ENCODE peak calls at places on chromosomes 12 and 14, in four cellular contexts. P, B, O and U are unnamed samples.

GRCh38 chr12:18250313-18250916 is 10.9 kb upstream of the PIK3C2G start:
- DNase-seq in P (no peak), B (no peak), O (peak; percentile 59), U (no peak)

GRCh38 chr14:104294983-104295680 is 156.7 kb downstream of the KIF26A start:
- DNase-seq in P (no peak), B (no peak), O (no peak), U (no peak)

GRCh38 chr12:41092115-41092514 is 96.0 kb upstream of the PDZRN4 start:
- DNase-seq in P (no peak), B (no peak), O (no peak), U (no peak)

GRCh38 chr14:68084256-68084655 is 264.7 kb downstream of the RAD51B start:
- DNase-seq in P (no peak), B (no peak), O (no peak), U (no peak)

GRCh38 chr14:105496831-105497591 is 6.0 kb downstream of the TEDC1 start:
- DNase-seq in P (peak; percentile 9), B (no peak), O (no peak), U (no peak)

GRCh38 chr12:132282950-132283771 is 46.2 kb downstream of the GALNT9 start:
- DNase-seq in P (peak; percentile 12), B (no peak), O (no peak), U (no peak)

GRCh38 chr12:99267038-99267437 is 380.5 kb upstream of the GARIN6 start:
- DNase-seq in P (no peak), B (no peak), O (no peak), U (no peak)

GRCh38 chr14:23058654-23059504 is 1.6 kb upstream of the CDH24 start:
- DNase-seq in P (no peak), B (no peak), O (no peak), U (no peak)

GRCh38 chr12:18375131-18375530 is 113.8 kb downstream of the PIK3C2G start:
- DNase-seq in P (no peak), B (no peak), O (no peak), U (no peak)

GRCh38 chr14:68894123-68894522 is 85.0 kb downstream of the ACTN1 start:
- DNase-seq in P (peak; percentile 41), B (no peak), O (no peak), U (no peak)

GRCh38 chr12:79174656-79175055 is 310.1 kb downstream of the SYT1 start:
- DNase-seq in P (no peak), B (no peak), O (peak; percentile 5), U (no peak)

GRCh38 chr14:73731111-73731510 is 16.9 kb upstream of the PNMA1 start:
- DNase-seq in P (no peak), B (no peak), O (no peak), U (no peak)
- TF ChIP-seq CTCF in P (no peak), B (no peak), O (peak; percentile 30), U (no peak)

GRCh38 chr12:3557136-3557697 is 66.2 kb downstream of the PRMT8 start:
- DNase-seq in P (no peak), B (no peak), O (no peak), U (no peak)
- TF ChIP-seq CTCF in P (no peak), B (no peak), O (no peak), U (no peak)

DNA sequence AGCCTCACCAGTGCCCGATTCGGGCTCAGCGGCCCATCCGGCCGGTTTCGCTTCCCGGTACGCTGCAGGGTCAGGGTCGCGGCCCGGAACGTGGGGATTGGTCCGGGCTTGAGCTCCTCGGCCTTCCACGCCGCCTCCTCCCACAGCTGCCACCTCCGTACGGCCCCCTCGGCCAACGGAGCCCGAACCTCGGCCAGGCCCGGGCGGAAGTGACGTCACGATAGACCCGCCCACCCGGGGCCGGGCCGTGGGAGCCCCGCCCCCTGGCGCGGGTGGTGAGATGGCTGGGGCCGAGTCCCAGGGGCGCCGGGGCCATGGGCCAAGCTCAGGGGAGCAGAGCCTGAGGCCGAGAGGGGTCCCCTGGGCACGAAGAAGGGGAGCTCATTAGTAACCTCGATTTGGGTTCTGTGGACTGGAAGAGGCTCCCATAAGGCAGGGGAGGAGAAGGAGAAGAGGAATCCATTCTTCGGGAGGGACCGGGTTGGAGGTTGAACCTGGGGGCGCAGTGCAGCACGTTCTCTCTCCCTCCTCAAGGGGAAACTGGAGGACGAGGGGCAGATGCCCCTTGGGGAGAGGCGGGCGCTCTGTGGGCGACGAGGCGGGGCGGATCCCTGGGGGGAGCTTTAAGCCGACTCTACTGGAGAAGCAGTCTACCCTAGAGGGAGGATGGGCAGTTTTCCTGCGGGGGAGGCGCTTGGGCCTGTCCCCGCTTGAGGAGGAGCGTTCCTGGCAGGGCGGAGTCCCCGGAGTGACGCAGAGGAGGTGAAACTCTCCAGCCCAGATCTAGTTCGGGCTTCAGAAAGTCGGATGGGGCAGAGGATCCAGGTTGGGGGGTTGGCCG is at the start of gene MLF2:
- DNase-seq in P (peak; percentile 98), B (peak; percentile 98), O (peak; percentile 96), U (peak; percentile 87)
- TF ChIP-seq CTCF in P (no peak), B (peak; percentile 76), O (peak; percentile 33), U (no peak)

DNA sequence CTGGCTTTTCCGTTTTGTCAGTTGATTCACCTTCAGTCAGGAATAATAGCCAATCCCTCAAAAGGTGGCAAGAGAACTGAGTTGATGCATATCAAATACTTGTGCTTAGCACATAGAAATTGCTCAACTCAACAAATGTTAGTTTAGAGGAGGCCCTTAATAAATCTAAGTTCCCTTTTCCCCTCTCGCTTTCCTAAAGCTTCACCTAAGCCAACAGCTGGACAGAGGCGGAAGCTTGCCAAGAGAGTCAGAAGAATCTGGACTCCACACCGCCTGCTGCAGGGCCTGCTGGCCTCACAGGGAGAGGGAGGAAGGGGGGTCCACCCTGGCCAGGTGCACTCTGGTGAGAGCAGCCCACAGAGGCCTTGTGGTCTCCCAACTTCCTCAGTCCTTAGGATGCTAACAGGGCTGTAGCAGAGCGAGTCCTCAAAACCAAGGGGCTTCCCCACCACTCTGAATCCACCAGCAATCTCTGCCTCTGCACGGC is 213.1 kb downstream of the CHST11 start:
- DNase-seq in P (peak; percentile 42), B (peak; percentile 32), O (no peak), U (no peak)
- TF ChIP-seq CTCF in P (no peak), B (no peak), O (no peak), U (no peak)

GRCh38 chr12:53051058-53051880 is 1.4 kb downstream of the TNS2 start:
- DNase-seq in P (peak; percentile 73), B (no peak), O (peak; percentile 82), U (no peak)
- TF ChIP-seq CTCF in P (no peak), B (no peak), O (peak; percentile 35), U (no peak)

DNA sequence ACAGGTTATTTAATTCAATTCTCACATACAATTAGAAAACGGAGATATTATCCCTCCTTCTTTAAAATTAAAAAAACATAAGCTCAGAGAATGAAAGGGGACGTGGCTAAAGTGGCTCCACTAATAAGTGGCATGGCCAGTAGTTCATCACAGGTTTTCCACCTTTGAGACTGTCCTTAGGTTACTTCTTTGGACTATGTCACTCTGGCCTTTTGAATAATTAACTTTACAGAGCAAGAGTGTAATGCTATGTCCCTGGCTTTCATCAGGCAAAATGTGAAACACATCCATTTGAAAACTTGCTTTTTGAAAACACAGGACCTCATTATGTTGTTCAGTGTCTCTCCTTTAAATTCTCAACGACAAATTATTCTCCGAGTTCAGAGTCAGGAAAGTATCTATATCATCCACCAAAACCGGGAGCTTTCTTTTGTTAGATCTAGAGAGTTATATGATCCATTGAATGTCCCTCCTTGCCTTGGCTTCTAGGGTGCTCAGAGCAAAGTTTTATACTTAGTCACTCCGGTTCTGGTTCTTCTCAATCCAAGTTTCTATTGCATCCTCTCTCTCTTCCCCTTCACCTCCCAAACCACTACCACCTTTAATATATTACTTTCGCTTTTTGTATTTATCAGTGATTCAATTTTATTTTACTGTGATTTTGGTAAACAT is 43.0 kb upstream of the BTG1 start:
- DNase-seq in P (no peak), B (no peak), O (no peak), U (no peak)
- TF ChIP-seq CTCF in P (no peak), B (no peak), O (no peak), U (no peak)

GRCh38 chr12:72330784-72331183 is 58.6 kb downstream of the TRHDE start:
- DNase-seq in P (no peak), B (no peak), O (no peak), U (no peak)

GRCh38 chr12:72330291-72330690 is 58.1 kb downstream of the TRHDE start:
- DNase-seq in P (no peak), B (no peak), O (no peak), U (no peak)
- TF ChIP-seq CTCF in P (no peak), B (no peak), O (no peak), U (no peak)

GRCh38 chr14:99203080-99203479 is 68.9 kb downstream of the BCL11B start:
- DNase-seq in P (no peak), B (no peak), O (no peak), U (no peak)
- TF ChIP-seq CTCF in P (no peak), B (no peak), O (no peak), U (no peak)